ENCODE peak calls at places on chromosome X, in four cellular contexts. A is GM12891, H is K562, R is GM12878. Y is an unnamed sample.

GRCh38 chrX:103464774-103465117 is 54.5 kb downstream of the RAB40A start:
- DNase-seq in A (no peak), H (peak), R (peak), Y (peak)

GRCh38 chrX:20263474-20263873 is 3.2 kb downstream of the RPS6KA3 start:
- DNase-seq in A (no peak), H (no peak), R (no peak), Y (no peak)

GRCh38 chrX:48505481-48505880 is 3.3 kb upstream of the PORCN start:
- DNase-seq in A (no peak), H (no peak), R (no peak), Y (no peak)

GRCh38 chrX:51860679-51861078 is 32.7 kb upstream of the MAGED1 start:
- DNase-seq in A (no peak), H (peak), R (no peak), Y (peak)

GRCh38 chrX:13084611-13085010 is 40.2 kb upstream of the FAM9C start:
- DNase-seq in A (no peak), H (no peak), R (no peak), Y (no peak)

GRCh38 chrX:45824471-45824870 is 623.8 kb upstream of the DIPK2B start:
- DNase-seq in A (no peak), H (peak), R (no peak), Y (peak)

GRCh38 chrX:110086916-110087484 is 84.1 kb downstream of the TMEM164 start:
- DNase-seq in A (no peak), H (peak), R (no peak), Y (peak)

GRCh38 chrX:17703201-17703600 is 34.1 kb upstream of the SCML1 start:
- DNase-seq in A (no peak), H (no peak), R (no peak), Y (no peak)

GRCh38 chrX:11509786-11510185 is 155.9 kb downstream of the ARHGAP6 start:
- DNase-seq in A (no peak), H (no peak), R (no peak), Y (no peak)

GRCh38 chrX:71627588-71628404 is 9.5 kb upstream of the CXCR3 start:
- DNase-seq in A (no peak), H (no peak), R (no peak), Y (no peak)

GRCh38 chrX:76148011-76148665 is 24.7 kb upstream of the PBDC1 start:
- DNase-seq in A (no peak), H (no peak), R (peak), Y (peak)

GRCh38 chrX:136147320-136147901 is at the start of gene FHL1:
- DNase-seq in A (peak), H (peak), R (no peak), Y (no peak)

GRCh38 chrX:110402091-110402854 is 43.6 kb downstream of the RTL9 start:
- DNase-seq in A (no peak), H (peak), R (no peak), Y (no peak)

GRCh38 chrX:102765217-102765616 is 44.7 kb downstream of the GPRASP3 start:
- DNase-seq in A (no peak), H (no peak), R (no peak), Y (no peak)

GRCh38 chrX:108001218-108001814 is 19.1 kb upstream of the TEX13B start:
- DNase-seq in A (no peak), H (peak), R (no peak), Y (peak)

GRCh38 chrX:78375894-78376293 is 48.5 kb upstream of the CYSLTR1 start:
- DNase-seq in A (no peak), H (no peak), R (no peak), Y (peak)

GRCh38 chrX:71910526-71911022 is at the start of gene NHSL2:
- DNase-seq in A (no peak), H (no peak), R (no peak), Y (no peak)

GRCh38 chrX:35680940-35681346 is 117.2 kb upstream of the MAGEB16 start:
- DNase-seq in A (no peak), H (no peak), R (no peak), Y (no peak)

GRCh38 chrX:123818243-123818642 is 41.6 kb upstream of the XIAP start:
- DNase-seq in A (no peak), H (no peak), R (no peak), Y (no peak)

GRCh38 chrX:123665197-123665596 is 67.7 kb downstream of the THOC2 start:
- DNase-seq in A (no peak), H (no peak), R (no peak), Y (no peak)

GRCh38 chrX:138191998-138192397 is 519.5 kb downstream of the FGF13 start:
- DNase-seq in A (no peak), H (peak), R (no peak), Y (no peak)

GRCh38 chrX:53279296-53280237 is 1.8 kb downstream of the IQSEC2 start:
- DNase-seq in A (no peak), H (peak), R (no peak), Y (no peak)

GRCh38 chrX:142036111-142036510 is 132.4 kb downstream of the MAGEC1 start:
- DNase-seq in A (no peak), H (no peak), R (no peak), Y (no peak)

GRCh38 chrX:2572740-2573139 is 72.0 kb upstream of the DHRSX start:
- DNase-seq in A (no peak), H (no peak), R (no peak), Y (no peak)

GRCh38 chrX:78105944-78106650 is 2.0 kb downstream of the PGK1 start:
- DNase-seq in A (no peak), H (no peak), R (no peak), Y (no peak)

GRCh38 chrX:83022020-83022419 is 486.1 kb upstream of the POU3F4 start:
- DNase-seq in A (no peak), H (no peak), R (no peak), Y (no peak)

GRCh38 chrX:110699109-110699508 is 96.5 kb downstream of the CHRDL1 start:
- DNase-seq in A (no peak), H (no peak), R (no peak), Y (no peak)

GRCh38 chrX:112849010-112849409 is 8.4 kb upstream of the AMOT start:
- DNase-seq in A (no peak), H (no peak), R (no peak), Y (no peak)

GRCh38 chrX:47156611-47157520 is 11.8 kb downstream of the RBM10 start:
- DNase-seq in A (no peak), H (peak), R (no peak), Y (no peak)

GRCh38 chrX:68681443-68681941 is 34.0 kb downstream of the STARD8 start:
- DNase-seq in A (no peak), H (no peak), R (peak), Y (no peak)

GRCh38 chrX:3175659-3176438 is 134.6 kb downstream of the ARSF start:
- DNase-seq in A (no peak), H (no peak), R (no peak), Y (no peak)

GRCh38 chrX:119410027-119410819 is 11.1 kb downstream of the SLC25A43 start:
- DNase-seq in A (no peak), H (no peak), R (no peak), Y (no peak)

DNA sequence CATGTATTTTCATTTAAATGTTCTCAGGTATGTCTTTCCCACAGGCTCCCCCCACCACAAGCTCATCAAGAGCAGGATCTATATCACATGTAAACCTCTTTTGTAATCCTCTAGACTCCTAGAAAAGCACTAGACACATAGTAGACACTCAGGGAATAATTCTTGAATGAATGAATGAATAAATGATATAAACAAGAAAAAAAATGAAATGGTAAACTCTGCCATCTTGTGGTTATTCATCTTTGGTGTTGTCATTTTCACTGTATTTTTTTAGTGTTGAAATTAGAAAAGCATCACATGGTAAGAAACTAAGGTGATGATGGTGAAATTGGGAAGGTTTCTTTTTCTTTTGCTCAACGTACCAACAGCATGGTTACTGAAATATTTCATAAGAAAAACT is 34.2 kb upstream of the C1GALT1C1 start:
- DNase-seq in A (no peak), H (no peak), R (no peak), Y (no peak)
- TF ChIP-seq SPI1 in A (no peak), H (no peak), R (no peak), Y (no peak)

GRCh38 chrX:154436597-154437397 is at the start of gene GDI1:
- DNase-seq in A (peak), H (peak), R (no peak), Y (no peak)
- TF ChIP-seq SPI1 in A (no peak), H (no peak), R (no peak), Y (no peak)

GRCh38 chrX:40173662-40174593 is 76.2 kb upstream of the BCOR start:
- DNase-seq in A (no peak), H (no peak), R (no peak), Y (peak)

GRCh38 chrX:40176979-40177430 is 79.2 kb upstream of the BCOR start:
- DNase-seq in A (no peak), H (no peak), R (no peak), Y (peak)

GRCh38 chrX:40174594-40175415 is 77.0 kb upstream of the BCOR start:
- DNase-seq in A (no peak), H (no peak), R (no peak), Y (peak)

GRCh38 chrX:40176256-40176978 is 78.7 kb upstream of the BCOR start:
- DNase-seq in A (no peak), H (peak), R (no peak), Y (peak)

GRCh38 chrX:40175416-40176255 is 77.9 kb upstream of the BCOR start:
- DNase-seq in A (no peak), H (peak), R (no peak), Y (peak)
- TF ChIP-seq SPI1 in A (peak), H (peak), R (peak), Y (peak)

GRCh38 chrX:140762061-140762460 is 52.5 kb downstream of the LINC00632 start:
- DNase-seq in A (peak), H (peak), R (no peak), Y (peak)

GRCh38 chrX:140765043-140765784 is 55.7 kb downstream of the LINC00632 start:
- DNase-seq in A (no peak), H (no peak), R (no peak), Y (no peak)

GRCh38 chrX:140767646-140768045 is 58.1 kb downstream of the LINC00632 start:
- DNase-seq in A (no peak), H (no peak), R (no peak), Y (no peak)

GRCh38 chrX:140764401-140764919 is 54.9 kb downstream of the LINC00632 start:
- DNase-seq in A (no peak), H (peak), R (no peak), Y (no peak)

DNA sequence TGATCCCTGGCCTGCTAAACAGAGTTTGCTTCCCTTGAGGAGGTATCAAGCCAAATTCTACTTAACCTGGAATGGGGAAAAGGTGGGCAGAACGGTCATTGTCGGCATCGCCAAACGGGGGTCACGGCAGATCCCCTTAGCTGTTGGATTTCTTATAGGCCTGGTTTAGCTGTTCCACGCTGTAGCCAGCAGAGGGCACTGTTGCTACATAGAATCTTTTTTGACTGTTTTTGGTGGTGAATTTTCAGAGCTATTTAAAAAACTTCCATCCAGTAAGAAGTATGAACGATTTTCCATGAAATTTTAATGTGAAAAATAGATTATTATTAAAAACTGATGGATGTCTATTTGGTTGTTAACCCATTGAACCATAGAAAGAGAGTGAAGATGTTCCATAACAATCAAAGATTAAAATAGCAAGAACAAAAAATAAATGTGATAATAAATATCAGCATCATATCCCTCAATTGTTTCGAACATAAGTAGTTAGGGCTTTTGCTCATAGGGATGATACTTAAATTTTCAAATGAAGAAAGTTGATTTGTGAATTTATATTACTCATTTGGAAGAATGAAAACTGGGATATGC is 56.6 kb downstream of the LINC00632 start:
- DNase-seq in A (no peak), H (peak), R (no peak), Y (peak)
- TF ChIP-seq SPI1 in A (no peak), H (no peak), R (no peak), Y (no peak)

GRCh38 chrX:7330971-7331746 is 183.2 kb upstream of the PUDP start:
- DNase-seq in A (no peak), H (no peak), R (no peak), Y (no peak)
- TF ChIP-seq SPI1 in A (no peak), H (no peak), R (no peak), Y (no peak)

GRCh38 chrX:147958316-147958715 is 22.8 kb upstream of the FMR1NB start:
- DNase-seq in A (no peak), H (no peak), R (no peak), Y (no peak)

GRCh38 chrX:147957291-147957690 is 23.8 kb upstream of the FMR1NB start:
- DNase-seq in A (no peak), H (no peak), R (no peak), Y (no peak)

DNA sequence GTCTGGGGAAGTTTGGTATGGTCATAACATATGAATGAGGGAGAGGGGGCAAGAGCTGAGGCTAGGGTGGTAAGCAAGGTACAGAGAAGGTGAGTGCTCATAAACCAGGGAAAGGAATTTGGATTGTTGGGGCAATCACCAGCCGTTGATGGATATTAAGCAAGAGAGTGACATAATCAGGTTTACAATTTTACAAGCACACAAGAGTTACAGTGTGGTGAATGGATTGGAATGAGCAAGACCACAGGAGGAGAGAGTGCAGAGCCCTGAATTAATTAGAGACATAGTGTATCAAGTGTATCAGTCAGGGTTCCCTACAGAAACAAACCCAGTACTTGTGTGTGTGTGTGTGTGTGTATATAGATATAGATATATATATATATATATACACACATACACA is 18.7 kb upstream of the FMR1NB start:
- DNase-seq in A (no peak), H (no peak), R (no peak), Y (no peak)
- TF ChIP-seq SPI1 in A (no peak), H (no peak), R (no peak), Y (no peak)

GRCh38 chrX:150084474-150085229 is 146.4 kb upstream of the EOLA2 start:
- DNase-seq in A (no peak), H (no peak), R (no peak), Y (no peak)
- TF ChIP-seq SPI1 in A (no peak), H (no peak), R (no peak), Y (no peak)

GRCh38 chrX:40729923-40730584 is 5.3 kb downstream of the MED14 start:
- DNase-seq in A (no peak), H (no peak), R (no peak), Y (no peak)

GRCh38 chrX:40733691-40734090 is 1.7 kb downstream of the MED14 start:
- DNase-seq in A (no peak), H (no peak), R (no peak), Y (no peak)

GRCh38 chrX:40735318-40736169 is at the start of gene MED14:
- DNase-seq in A (peak), H (peak), R (peak), Y (peak)

GRCh38 chrX:40736170-40736505 is 796 bp upstream of the MED14 start:
- DNase-seq in A (no peak), H (no peak), R (no peak), Y (no peak)

GRCh38 chrX:40734956-40735317 is 405 bp downstream of the MED14 start:
- DNase-seq in A (no peak), H (no peak), R (no peak), Y (no peak)
- TF ChIP-seq SPI1 in A (no peak), H (no peak), R (no peak), Y (no peak)

Y was measured in HL-60.